ENCODE peak calls at places on chromosomes 5 and 9, in six cellular contexts. E is prostate gland, L is SK-N-SH, V is GM12865, A is hepatocyte, J is fibroblast of mammary gland. U is an unnamed sample.

GRCh38 chr5:84290161-84290560 is 94.5 kb downstream of the EDIL3 start:
- DNase-seq in A (peak; percentile 8), L (no peak), J (no peak), E (no peak), V (no peak), U (no peak)

GRCh38 chr5:9878196-9878595 is 248.0 kb upstream of the TAS2R1 start:
- DNase-seq in A (no peak), J (no peak), V (no peak), E (no peak), L (no peak), U (no peak)

GRCh38 chr9:70411141-70411929 is 3.1 kb downstream of the KLF9 start:
- DNase-seq in A (peak; percentile 37), J (peak; percentile 93), E (peak; percentile 61), L (no peak), V (no peak), U (peak; percentile 65)

GRCh38 chr5:95713960-95714710 is 17.0 kb upstream of the RHOBTB3 start:
- DNase-seq in E (no peak), V (no peak), L (no peak), A (no peak), J (no peak), U (no peak)

GRCh38 chr5:158899792-158900191 is 199.9 kb downstream of the EBF1 start:
- DNase-seq in J (peak; percentile 91), V (no peak), E (no peak), L (no peak), A (no peak), U (no peak)

GRCh38 chr9:71690058-71690691 is 78.1 kb downstream of the CEMIP2 start:
- DNase-seq in E (no peak), L (no peak), J (peak; percentile 70), A (no peak), V (no peak), U (no peak)

GRCh38 chr5:4614088-4614487 is 526.0 kb upstream of the ADAMTS16 start:
- DNase-seq in J (no peak), A (no peak), L (no peak), E (no peak), V (no peak), U (no peak)

GRCh38 chr9:119793272-119793671 is 424.0 kb upstream of the BRINP1 start:
- DNase-seq in E (no peak), L (no peak), J (no peak), A (no peak), V (no peak), U (no peak)

GRCh38 chr9:6575324-6575758 is 70.2 kb downstream of the GLDC start:
- DNase-seq in E (no peak), V (peak; percentile 75), L (no peak), J (no peak), A (no peak), U (no peak)

GRCh38 chr5:56200856-56201638 is 32.1 kb downstream of the ANKRD55 start:
- DNase-seq in J (peak; percentile 79), A (peak; percentile 85), L (peak; percentile 74), E (peak; percentile 58), V (peak; percentile 88), U (peak; percentile 80)

GRCh38 chr9:19155106-19155999 is 28.1 kb upstream of the PLIN2 start:
- DNase-seq in V (peak; percentile 23), E (no peak), J (no peak), L (no peak), A (no peak), U (peak; percentile 51)
- H3K4me3 ChIP-seq in V (no peak overlapping the region), E (no peak overlapping the region), J (no peak overlapping the region), L (no peak overlapping the region), A (no peak overlapping the region), U (no peak overlapping the region)

DNA sequence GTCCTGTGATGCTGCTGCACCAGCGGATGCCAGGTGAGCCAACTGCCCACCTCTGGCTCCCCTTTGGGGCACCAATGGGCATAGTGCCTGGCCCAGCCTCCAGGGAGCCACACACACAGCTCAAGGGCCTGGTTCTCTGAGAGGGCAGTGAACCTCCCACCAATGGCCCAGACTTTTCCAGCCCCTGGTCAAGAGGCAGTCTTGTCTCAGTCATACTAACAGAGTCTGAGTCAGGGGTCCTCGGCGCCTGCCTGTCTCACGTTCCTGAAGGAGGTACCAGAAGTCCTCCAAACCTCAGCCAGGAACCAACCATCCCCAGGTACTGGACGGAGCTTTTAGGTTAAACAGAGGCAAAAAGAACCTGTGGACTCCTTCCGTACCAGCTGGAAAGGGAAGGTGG is 121.1 kb downstream of the C5orf15 start:
- DNase-seq in A (no peak), J (no peak), L (no peak), E (no peak), V (no peak), U (no peak)
- H3K4me3 ChIP-seq in A (no peak overlapping the region), J (no peak overlapping the region), L (no peak overlapping the region), E (no peak overlapping the region), V (no peak overlapping the region), U (no peak overlapping the region)

DNA sequence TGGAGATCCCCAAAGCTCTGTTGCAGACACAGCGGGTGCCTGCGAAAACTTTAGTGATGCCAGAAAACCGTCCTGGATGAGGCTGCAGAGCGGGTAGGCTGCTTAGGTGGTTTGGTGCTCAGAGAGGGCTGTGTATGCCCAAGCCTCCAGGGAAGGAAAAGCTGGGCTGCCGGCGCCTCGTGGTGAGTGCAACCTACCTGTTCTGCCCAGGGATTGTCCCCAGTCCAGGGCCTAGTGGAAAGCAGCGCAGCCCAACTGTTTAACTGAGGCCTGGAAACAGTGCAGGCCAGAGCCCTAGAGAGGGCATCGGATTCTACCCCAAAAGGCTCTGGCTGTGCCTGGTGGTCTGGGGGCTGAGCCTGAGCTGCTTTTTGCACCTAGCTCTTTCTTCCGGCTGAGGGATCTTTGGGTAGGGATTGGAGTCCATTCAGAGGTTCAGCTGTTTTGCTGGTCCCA is 2.8 kb downstream of the LMX1B start:
- DNase-seq in J (no peak), L (peak; percentile 34), A (no peak), E (no peak), V (no peak), U (no peak)
- H3K4me3 ChIP-seq in J (no peak overlapping the region), L (no peak overlapping the region), A (no peak overlapping the region), E (no peak overlapping the region), V (no peak overlapping the region), U (no peak overlapping the region)

GRCh38 chr5:137890850-137891249 is 1.6 kb downstream of the PKD2L2 start:
- DNase-seq in J (no peak), V (no peak), E (no peak), L (no peak), A (peak; percentile 34), U (peak; percentile 91)

GRCh38 chr5:137887831-137888230 is 1.4 kb upstream of the PKD2L2 start:
- DNase-seq in E (no peak), J (no peak), V (peak; percentile 10), L (no peak), A (no peak), U (peak; percentile 1)

GRCh38 chr5:137891849-137892248 is 2.6 kb downstream of the PKD2L2 start:
- DNase-seq in A (no peak), V (peak; percentile 7), L (no peak), J (no peak), E (no peak), U (peak; percentile 8)

GRCh38 chr5:137888875-137889759 is at the start of gene PKD2L2:
- DNase-seq in A (peak; percentile 77), V (peak; percentile 98), E (peak; percentile 67), J (peak; percentile 86), L (peak; percentile 90), U (peak; percentile 78)

GRCh38 chr5:137888489-137888874 is 775 bp upstream of the PKD2L2 start:
- DNase-seq in E (no peak), L (peak; percentile 44), A (no peak), V (no peak), J (peak; percentile 5), U (peak; percentile 7)
- H3K4me3 ChIP-seq in E (no peak overlapping the region), L (peak overlapping the region; percentile 72), A (no peak overlapping the region), V (peak overlapping the region; percentile 98), J (peak overlapping the region; percentile 63), U (peak overlapping the region; percentile 48)

GRCh38 chr9:130128251-130128650 is 44.0 kb upstream of the NCS1 start:
- DNase-seq in V (peak; percentile 84), L (no peak), E (no peak), J (no peak), A (no peak), U (peak; percentile 56)

GRCh38 chr9:130126721-130127429 is 45.3 kb upstream of the NCS1 start:
- DNase-seq in E (no peak), J (no peak), A (no peak), L (no peak), V (no peak), U (no peak)

GRCh38 chr9:130128782-130129424 is 43.3 kb upstream of the NCS1 start:
- DNase-seq in L (no peak), A (peak; percentile 65), E (peak; percentile 16), J (peak; percentile 93), V (peak; percentile 79), U (peak; percentile 19)

GRCh38 chr9:130124471-130124870 is 47.7 kb upstream of the NCS1 start:
- DNase-seq in J (no peak), V (no peak), E (no peak), L (no peak), A (no peak), U (no peak)

GRCh38 chr9:130129425-130130061 is 42.7 kb upstream of the NCS1 start:
- DNase-seq in E (no peak), L (no peak), V (peak; percentile 15), A (no peak), J (no peak), U (no peak)
- H3K4me3 ChIP-seq in E (no peak overlapping the region), L (no peak overlapping the region), V (no peak overlapping the region), A (no peak overlapping the region), J (no peak overlapping the region), U (no peak overlapping the region)

GRCh38 chr5:65778126-65778525 is 56.1 kb downstream of the NLN start:
- DNase-seq in V (no peak), L (no peak), J (no peak), A (no peak), E (no peak), U (no peak)
- H3K4me3 ChIP-seq in V (no peak overlapping the region), L (no peak overlapping the region), J (no peak overlapping the region), A (no peak overlapping the region), E (no peak overlapping the region), U (no peak overlapping the region)

U was measured in small intestine.